ENCODE peak calls at places on chromosomes 4 and X, in four cellular contexts. V, S, T and R are unnamed samples. For H3K9me3, the result is how much of the 10 kb centered on the place peaks cover.

GRCh38 chr4:83082777-83083176 is 31.8 kb downstream of the PLAC8 start:
- DNase-seq in V (no peak), S (peak), T (no peak), R (no peak)

GRCh38 chrX:13092455-13092941 is 48.1 kb upstream of the FAM9C start:
- DNase-seq in V (peak), S (no peak), T (no peak), R (peak)

GRCh38 chrX:20664774-20665173 is 398.1 kb upstream of the RPS6KA3 start:
- DNase-seq in V (no peak), S (no peak), T (no peak), R (no peak)

GRCh38 chrX:129781134-129782014 is 1.6 kb downstream of the SASH3 start:
- DNase-seq in V (peak), S (no peak), T (no peak), R (peak)

GRCh38 chr4:165382640-165383039 is 3.8 kb downstream of the CPE start:
- DNase-seq in V (no peak), S (no peak), T (no peak), R (no peak)

GRCh38 chr4:16078195-16078756 is 5.5 kb downstream of the PROM1 start:
- DNase-seq in V (no peak), S (no peak), T (no peak), R (no peak)

GRCh38 chr4:42855779-42856178 is 36.7 kb upstream of the GRXCR1 start:
- DNase-seq in V (no peak), S (no peak), T (no peak), R (no peak)

GRCh38 chrX:129798888-129799287 is 19.1 kb downstream of the SASH3 start:
- DNase-seq in V (no peak), S (no peak), T (no peak), R (no peak)

GRCh38 chrX:19174401-19175025 is 52.2 kb upstream of the ADGRG2 start:
- DNase-seq in V (no peak), S (peak), T (no peak), R (peak)

GRCh38 chrX:17596051-17596450 is 141.2 kb upstream of the SCML1 start:
- DNase-seq in V (no peak), S (peak), T (no peak), R (no peak)

GRCh38 chr4:105527081-105527480 is 25.3 kb upstream of the ARHGEF38 start:
- DNase-seq in V (no peak), S (no peak), T (no peak), R (no peak)

GRCh38 chrX:20585782-20586181 is 319.1 kb upstream of the RPS6KA3 start:
- DNase-seq in V (no peak), S (peak), T (no peak), R (no peak)

GRCh38 chr4:100095729-100096595 is 94.3 kb downstream of the DDIT4L start:
- DNase-seq in V (no peak), S (peak), T (peak), R (peak)

GRCh38 chrX:127577884-127578283 is 474.3 kb downstream of the ACTRT1 start:
- DNase-seq in V (no peak), S (no peak), T (no peak), R (no peak)

GRCh38 chrX:42948723-42949122 is 170.8 kb upstream of the PPP1R2C start:
- DNase-seq in V (no peak), S (no peak), T (no peak), R (no peak)

GRCh38 chr4:184845367-184846011 is 19.7 kb upstream of the ACSL1 start:
- DNase-seq in V (no peak), S (peak), T (no peak), R (no peak)

GRCh38 chrX:110992611-110993010 is 103.4 kb upstream of the PAK3 start:
- DNase-seq in V (no peak), S (no peak), T (no peak), R (no peak)

GRCh38 chr4:123020285-123020684 is 97.9 kb upstream of the NUDT6 start:
- DNase-seq in V (no peak), S (no peak), T (no peak), R (no peak)

GRCh38 chr4:151227731-151228130 is 49.2 kb upstream of the PRSS48 start:
- DNase-seq in V (no peak), S (peak), T (peak), R (peak)

GRCh38 chrX:103878466-103879151 is 46.6 kb upstream of the RAB9B start:
- DNase-seq in V (no peak), S (peak), T (no peak), R (no peak)

GRCh38 chr4:165813606-165814005 is 59.4 kb upstream of the TLL1 start:
- DNase-seq in V (no peak), S (peak), T (no peak), R (no peak)

GRCh38 chr4:135267148-135267878 is 1065.7 kb upstream of the PABPC4L start:
- DNase-seq in V (no peak), S (peak), T (no peak), R (no peak)

GRCh38 chrX:6985537-6985936 is 162.0 kb upstream of the STS start:
- DNase-seq in V (no peak), S (no peak), T (no peak), R (no peak)

GRCh38 chrX:39869846-39870601 is 227.7 kb downstream of the BCOR start:
- DNase-seq in V (no peak), S (peak), T (no peak), R (no peak)

GRCh38 chr4:26861434-26862186 is 969 bp downstream of the STIM2 start:
- DNase-seq in V (peak), S (peak), T (no peak), R (peak)

GRCh38 chr4:119135721-119136121 is at the start of gene MYOZ2:
- DNase-seq in V (no peak), S (peak), T (no peak), R (no peak)

GRCh38 chr4:5212255-5213032 is 161.2 kb downstream of the STK32B start:
- DNase-seq in V (no peak), S (no peak), T (no peak), R (no peak)

GRCh38 chr4:103786014-103786413 is 66.2 kb upstream of the TACR3 start:
- DNase-seq in V (no peak), S (peak), T (no peak), R (no peak)

GRCh38 chr4:111450867-111451266 is 694.4 kb upstream of the FAM241A start:
- DNase-seq in V (no peak), S (peak), T (no peak), R (no peak)

GRCh38 chr4:139858436-139859225 is 193.0 kb downstream of the MGST2 start:
- DNase-seq in V (no peak), S (no peak), T (no peak), R (no peak)

GRCh38 chr4:136967069-136967468 is 565.2 kb downstream of the PCDH18 start:
- DNase-seq in V (no peak), S (no peak), T (no peak), R (no peak)

GRCh38 chr4:118865091-118865708 is 23.5 kb upstream of the SYNPO2 start:
- DNase-seq in V (no peak), S (peak), T (no peak), R (no peak)

GRCh38 chrX:63330681-63331080 is 20.5 kb downstream of the SPIN4 start:
- DNase-seq in V (no peak), S (no peak), T (no peak), R (no peak)

GRCh38 chrX:139831689-139832456 is 101.0 kb downstream of the ATP11C start:
- DNase-seq in V (no peak), S (peak), T (no peak), R (no peak)

GRCh38 chr4:62402088-62402806 is 1202.1 kb downstream of the ADGRL3 start:
- DNase-seq in V (no peak), S (no peak), T (no peak), R (no peak)

GRCh38 chrX:32048285-32048684 is 976.4 kb upstream of the FTHL17 start:
- DNase-seq in V (no peak), S (no peak), T (no peak), R (no peak)

GRCh38 chr4:152957437-152958185 is 21.5 kb downstream of the FHDC1 start:
- DNase-seq in V (no peak), S (no peak), T (no peak), R (no peak)

GRCh38 chr4:178553201-178553600 is 1111.0 kb upstream of the AGA start:
- DNase-seq in V (no peak), S (no peak), T (no peak), R (no peak)

DNA sequence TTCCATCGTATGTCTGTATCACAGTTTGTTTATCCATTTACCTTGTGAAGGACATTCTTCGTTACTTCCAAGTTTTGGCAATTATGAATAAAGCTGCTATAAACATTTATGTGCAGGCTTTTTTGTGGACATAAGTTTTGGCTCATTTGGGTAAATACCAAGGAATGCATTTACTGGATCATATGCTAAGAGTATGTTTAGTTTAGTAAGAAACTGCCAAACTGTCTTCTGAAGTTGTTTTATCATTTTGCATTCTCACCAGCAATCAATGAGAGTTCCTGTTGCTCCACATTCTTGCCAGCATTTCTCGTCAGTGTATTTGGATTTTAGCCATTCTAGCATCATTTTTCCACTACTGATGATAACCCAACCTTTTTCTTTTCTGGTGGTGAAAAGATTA is 232.7 kb upstream of the NR3C2 start:
- DNase-seq in V (no peak), S (no peak), T (no peak), R (no peak)
- TF ChIP-seq CTCF in V (no peak), S (no peak), T (no peak), R (no peak)

GRCh38 chr4:2637956-2638552 is 101.6 kb downstream of the FAM193A start:
- DNase-seq in V (no peak), S (no peak), T (no peak), R (peak)
- H3K9me3 ChIP-seq in V (under half), S (under half), T (under half), R (under half)

GRCh38 chr4:39706829-39707511 is 9.0 kb downstream of the UBE2K start:
- DNase-seq in V (no peak), S (peak), T (no peak), R (no peak)
- H3K27ac ChIP-seq in V (no peak), S (peak), T (peak), R (peak)

DNA sequence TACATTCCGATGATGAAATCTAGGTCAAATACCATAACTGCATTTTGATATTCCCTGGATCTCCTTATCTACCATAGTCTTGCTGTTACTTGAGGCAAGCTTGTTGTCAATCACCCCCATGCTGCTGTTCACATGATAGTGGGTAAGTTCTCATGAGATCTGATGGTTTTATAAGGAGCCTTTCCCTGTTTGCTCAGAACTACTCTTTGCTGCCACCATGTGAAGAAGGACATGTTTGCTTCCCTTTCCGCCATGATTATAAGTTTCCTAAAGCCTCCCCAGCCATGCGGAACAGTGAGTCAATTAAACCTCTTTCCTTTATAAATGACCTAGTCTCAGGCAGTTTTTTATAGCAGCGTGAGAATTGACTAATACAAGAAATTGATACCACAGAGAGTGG is 432.0 kb downstream of the GLUD2 start:
- DNase-seq in V (no peak), S (no peak), T (no peak), R (no peak)
- TF ChIP-seq CTCF in V (no peak), S (no peak), T (no peak), R (no peak)

GRCh38 chr4:161496-162284 is 37.4 kb downstream of the ZNF718 start:
- DNase-seq in V (no peak), S (no peak), T (no peak), R (no peak)
- H3K9me3 ChIP-seq in V (half or more), S (under half), T (half or more), R (half or more)

DNA sequence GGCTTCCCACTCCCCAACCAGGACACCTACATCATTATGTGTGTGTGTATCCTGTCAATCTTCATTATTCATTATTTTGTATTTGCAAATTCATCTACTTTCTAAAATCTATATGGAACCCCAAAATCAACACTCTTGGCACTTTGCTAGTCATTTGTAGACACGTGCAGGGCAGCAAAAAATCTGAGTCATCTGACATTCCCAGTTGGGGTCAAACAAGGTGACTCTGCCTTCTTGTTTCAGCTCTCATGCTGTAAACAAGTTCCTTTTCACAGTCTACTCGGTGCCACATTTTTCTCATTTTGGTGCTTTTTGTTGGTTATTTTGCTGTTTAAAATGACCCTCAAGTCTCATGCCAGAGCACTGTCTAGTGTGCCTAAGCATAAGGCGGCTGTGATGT is 5.9 kb downstream of the MRFAP1L1 start:
- DNase-seq in V (no peak), S (no peak), T (no peak), R (no peak)
- H3K27ac ChIP-seq in V (no peak), S (no peak), T (no peak), R (peak)

GRCh38 chr4:52100062-52100461 is 49.0 kb downstream of the SPATA18 start:
- DNase-seq in V (no peak), S (peak), T (no peak), R (no peak)

GRCh38 chr4:52102587-52102986 is 51.5 kb downstream of the SPATA18 start:
- DNase-seq in V (no peak), S (peak), T (no peak), R (no peak)

GRCh38 chr4:52106142-52106541 is 55.0 kb downstream of the SPATA18 start:
- DNase-seq in V (no peak), S (no peak), T (no peak), R (no peak)

GRCh38 chr4:52105276-52105675 is 54.2 kb downstream of the SPATA18 start:
- DNase-seq in V (no peak), S (no peak), T (no peak), R (no peak)

GRCh38 chr4:52103314-52103713 is 52.2 kb downstream of the SPATA18 start:
- DNase-seq in V (no peak), S (no peak), T (no peak), R (no peak)
- TF ChIP-seq CTCF in V (no peak), S (peak), T (no peak), R (peak)

GRCh38 chrX:68654693-68655092 is 7.2 kb downstream of the STARD8 start:
- DNase-seq in V (no peak), S (no peak), T (no peak), R (no peak)

GRCh38 chrX:68660746-68661145 is 13.3 kb downstream of the STARD8 start:
- DNase-seq in V (no peak), S (no peak), T (no peak), R (no peak)

GRCh38 chrX:68659385-68659784 is 11.9 kb downstream of the STARD8 start:
- DNase-seq in V (no peak), S (no peak), T (no peak), R (no peak)

GRCh38 chrX:68658530-68658929 is 11.1 kb downstream of the STARD8 start:
- DNase-seq in V (no peak), S (no peak), T (no peak), R (no peak)
- H3K9me3 ChIP-seq in V (under half), S (under half), T (under half), R (under half)

GRCh38 chr4:177128306-177128705 is 181.4 kb upstream of the NEIL3 start:
- DNase-seq in V (no peak), S (peak), T (no peak), R (no peak)
- H3K27ac ChIP-seq in V (no peak), S (peak), T (no peak), R (no peak)